ENCODE peak calls at places on chromosomes 6 and 20, in six cellular contexts. A is NCI-H1105; F is cardiac fibroblast; B is lower leg skin; I is activated naive CD4-positive, alpha-beta T cell treated with anti-CD3 and anti-CD28 coated beads, Interleukin-2, amount 10 ng/mL, durations not matched to agents 7 days and 5 days; O is left cardiac atrium. K is an unnamed sample.

GRCh38 chr6:32186496-32186840 is 2.4 kb upstream of the AGER start:
- DNase-seq in B (no peak), I (no peak), A (no peak), O (no peak), F (no peak), K (no peak)

GRCh38 chr6:9292975-9293374 is 857.6 kb upstream of the SLC35B3 start:
- DNase-seq in A (no peak), O (no peak), B (no peak), F (peak), I (no peak), K (no peak)

GRCh38 chr20:431012-431904 is 23.2 kb downstream of the RBCK1 start:
- DNase-seq in B (peak), A (peak), O (peak), I (peak), F (peak), K (peak)

GRCh38 chr6:110875548-110876169 is 1.1 kb downstream of the AMD1 start:
- DNase-seq in O (peak), I (peak), F (peak), B (peak), A (peak), K (peak)

GRCh38 chr6:38065734-38066133 is 246.2 kb downstream of the ZFAND3 start:
- DNase-seq in O (no peak), A (no peak), F (no peak), I (no peak), B (no peak), K (no peak)

GRCh38 chr6:110534731-110535164 is 58.3 kb upstream of the SLC22A16 start:
- DNase-seq in F (peak), I (no peak), A (no peak), O (peak), B (no peak), K (no peak)

GRCh38 chr6:36679043-36679821 is 718 bp downstream of the CDKN1A start:
- DNase-seq in O (peak), F (peak), B (peak), A (peak), I (peak), K (peak)

GRCh38 chr6:157893238-157893637 is 70.2 kb downstream of the SNX9 start:
- DNase-seq in I (peak), A (no peak), B (no peak), O (no peak), F (no peak), K (no peak)

GRCh38 chr6:16712931-16713484 is 48.3 kb downstream of the ATXN1 start:
- DNase-seq in A (no peak), I (no peak), F (peak), B (peak), O (peak), K (peak)

GRCh38 chr6:158031445-158032353 is 50.0 kb downstream of the SYNJ2 start:
- DNase-seq in A (no peak), O (peak), B (peak), F (peak), I (peak), K (peak)

K was measured in left ventricle myocardium superior.